ENCODE peak calls at places on chromosome 6, in ten cellular contexts. One of them, this sample, is unnamed.

GRCh38 chr6:54515713-54516112 is 207.5 kb downstream of the TINAG start:
- DNase-seq in adrenal gland: no peak
- DNase-seq in right atrium auricular region: no peak
- DNase-seq in colonic mucosa: no peak
- DNase-seq in HFFc6: no peak
- DNase-seq in tibial artery: no peak
- DNase-seq in IMR-90: peak; percentile 4
- DNase-seq in neural progenitor cell: no peak
- DNase-seq in heart left ventricle: no peak
- DNase-seq in transverse colon: no peak
- DNase-seq in this sample: no peak

GRCh38 chr6:139161169-139161568 is 26.3 kb downstream of the HECA start:
- DNase-seq in right atrium auricular region: no peak
- DNase-seq in tibial artery: no peak
- DNase-seq in HFFc6: no peak
- DNase-seq in neural progenitor cell: no peak
- DNase-seq in adrenal gland: no peak
- DNase-seq in colonic mucosa: no peak
- DNase-seq in heart left ventricle: no peak
- DNase-seq in transverse colon: no peak
- DNase-seq in IMR-90: peak; percentile 69
- DNase-seq in this sample: no peak

GRCh38 chr6:897561-898207 is 204.7 kb upstream of the EXOC2 start:
- DNase-seq in colonic mucosa: no peak
- DNase-seq in adrenal gland: no peak
- DNase-seq in tibial artery: no peak
- DNase-seq in HFFc6: no peak
- DNase-seq in right atrium auricular region: no peak
- DNase-seq in transverse colon: no peak
- DNase-seq in heart left ventricle: no peak
- DNase-seq in IMR-90: no peak
- DNase-seq in neural progenitor cell: no peak
- DNase-seq in this sample: no peak

GRCh38 chr6:127637830-127638229 is 60.9 kb downstream of the C6orf58 start:
- DNase-seq in right atrium auricular region: no peak
- DNase-seq in tibial artery: no peak
- DNase-seq in IMR-90: no peak
- DNase-seq in heart left ventricle: no peak
- DNase-seq in adrenal gland: no peak
- DNase-seq in HFFc6: no peak
- DNase-seq in transverse colon: no peak
- DNase-seq in neural progenitor cell: no peak
- DNase-seq in colonic mucosa: no peak
- DNase-seq in this sample: no peak

GRCh38 chr6:71012871-71013456 is 56.1 kb upstream of the B3GAT2 start:
- DNase-seq in transverse colon: no peak
- DNase-seq in colonic mucosa: no peak
- DNase-seq in neural progenitor cell: peak; percentile 76
- DNase-seq in heart left ventricle: peak; percentile 31
- DNase-seq in HFFc6: peak; percentile 26
- DNase-seq in tibial artery: no peak
- DNase-seq in adrenal gland: peak; percentile 19
- DNase-seq in IMR-90: peak; percentile 51
- DNase-seq in right atrium auricular region: no peak
- DNase-seq in this sample: no peak

GRCh38 chr6:126657556-126658129 is 317.7 kb downstream of the CENPW start:
- DNase-seq in transverse colon: peak; percentile 11
- DNase-seq in adrenal gland: peak; percentile 15
- DNase-seq in right atrium auricular region: no peak
- DNase-seq in heart left ventricle: no peak
- DNase-seq in HFFc6: peak; percentile 33
- DNase-seq in colonic mucosa: peak; percentile 36
- DNase-seq in IMR-90: peak; percentile 44
- DNase-seq in tibial artery: no peak
- DNase-seq in neural progenitor cell: peak; percentile 33
- DNase-seq in this sample: no peak

GRCh38 chr6:3744901-3745470 is 6.5 kb downstream of the PXDC1 start:
- DNase-seq in right atrium auricular region: no peak
- DNase-seq in HFFc6: no peak
- DNase-seq in transverse colon: no peak
- DNase-seq in tibial artery: peak; percentile 77
- DNase-seq in IMR-90: no peak
- DNase-seq in adrenal gland: no peak
- DNase-seq in heart left ventricle: no peak
- DNase-seq in colonic mucosa: no peak
- DNase-seq in neural progenitor cell: no peak
- DNase-seq in this sample: no peak

GRCh38 chr6:150741633-150742200 is 123.8 kb upstream of the MTHFD1L start:
- DNase-seq in colonic mucosa: no peak
- DNase-seq in transverse colon: no peak
- DNase-seq in right atrium auricular region: no peak
- DNase-seq in heart left ventricle: no peak
- DNase-seq in adrenal gland: no peak
- DNase-seq in neural progenitor cell: peak; percentile 56
- DNase-seq in IMR-90: no peak
- DNase-seq in tibial artery: no peak
- DNase-seq in HFFc6: no peak
- DNase-seq in this sample: no peak

GRCh38 chr6:42526616-42527015 is 37.2 kb upstream of the UBR2 start:
- DNase-seq in colonic mucosa: no peak
- DNase-seq in IMR-90: no peak
- DNase-seq in heart left ventricle: no peak
- DNase-seq in HFFc6: no peak
- DNase-seq in tibial artery: no peak
- DNase-seq in right atrium auricular region: no peak
- DNase-seq in neural progenitor cell: no peak
- DNase-seq in adrenal gland: no peak
- DNase-seq in transverse colon: no peak
- DNase-seq in this sample: no peak

GRCh38 chr6:42533794-42534193 is 30.0 kb upstream of the UBR2 start:
- DNase-seq in heart left ventricle: no peak
- DNase-seq in right atrium auricular region: no peak
- DNase-seq in neural progenitor cell: no peak
- DNase-seq in adrenal gland: no peak
- DNase-seq in IMR-90: no peak
- DNase-seq in colonic mucosa: no peak
- DNase-seq in transverse colon: no peak
- DNase-seq in tibial artery: no peak
- DNase-seq in HFFc6: no peak
- DNase-seq in this sample: no peak

GRCh38 chr6:42527204-42527603 is 36.6 kb upstream of the UBR2 start:
- DNase-seq in right atrium auricular region: no peak
- DNase-seq in neural progenitor cell: no peak
- DNase-seq in adrenal gland: no peak
- DNase-seq in colonic mucosa: no peak
- DNase-seq in tibial artery: no peak
- DNase-seq in heart left ventricle: no peak
- DNase-seq in HFFc6: no peak
- DNase-seq in transverse colon: no peak
- DNase-seq in IMR-90: no peak
- DNase-seq in this sample: no peak

DNA sequence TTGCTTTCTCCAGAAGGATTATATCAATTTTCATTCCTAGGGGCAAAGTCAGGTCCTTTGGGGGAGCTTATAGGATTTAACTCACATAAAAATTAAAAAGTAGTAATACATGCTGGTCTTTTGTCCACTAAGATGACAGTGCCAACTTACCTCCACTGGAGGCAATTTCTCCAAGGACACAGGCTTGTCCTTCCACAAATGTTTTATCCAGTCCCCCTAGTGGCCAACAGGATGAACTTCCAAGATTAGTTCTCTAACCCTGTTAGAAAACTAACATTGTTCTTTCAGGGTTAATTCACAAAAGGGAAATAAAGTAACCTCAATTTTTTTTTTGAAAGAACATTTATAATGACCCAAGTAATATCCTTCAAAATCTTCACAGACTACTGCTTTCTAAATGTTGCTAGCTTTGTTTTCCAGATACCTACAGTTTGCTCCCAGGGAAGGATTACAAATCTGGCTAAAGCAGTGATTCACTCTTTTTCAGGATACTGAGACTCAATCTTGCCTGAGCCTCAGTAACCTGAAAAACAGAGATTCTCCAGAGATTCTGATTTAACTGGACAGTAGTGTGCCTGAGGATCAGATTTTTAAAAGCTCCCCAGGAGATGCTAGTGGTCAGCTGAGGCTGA is 31.7 kb upstream of the UBR2 start:
- DNase-seq in adrenal gland: peak; percentile 48
- DNase-seq in HFFc6: peak; percentile 76
- DNase-seq in right atrium auricular region: no peak
- DNase-seq in neural progenitor cell: peak; percentile 77
- DNase-seq in IMR-90: peak; percentile 73
- DNase-seq in tibial artery: no peak
- DNase-seq in heart left ventricle: no peak
- DNase-seq in transverse colon: no peak
- DNase-seq in colonic mucosa: peak; percentile 29
- DNase-seq in this sample: no peak
- TF ChIP-seq CTCF in adrenal gland: peak; percentile 85
- TF ChIP-seq CTCF in HFFc6: peak; percentile 98
- TF ChIP-seq CTCF in right atrium auricular region: peak; percentile 90
- TF ChIP-seq CTCF in neural progenitor cell: peak; percentile 95
- TF ChIP-seq CTCF in IMR-90: peak; percentile 85
- TF ChIP-seq CTCF in tibial artery: peak; percentile 82
- TF ChIP-seq CTCF in heart left ventricle: peak; percentile 86
- TF ChIP-seq CTCF in transverse colon: peak; percentile 93
- TF ChIP-seq CTCF in colonic mucosa: peak; percentile 90
- TF ChIP-seq CTCF in this sample: peak; percentile 53

GRCh38 chr6:27616313-27617045 is 143.6 kb upstream of the ZNF184 start:
- DNase-seq in tibial artery: no peak
- DNase-seq in neural progenitor cell: no peak
- DNase-seq in IMR-90: no peak
- DNase-seq in right atrium auricular region: no peak
- DNase-seq in adrenal gland: no peak
- DNase-seq in HFFc6: no peak
- DNase-seq in colonic mucosa: no peak
- DNase-seq in transverse colon: no peak
- DNase-seq in heart left ventricle: no peak
- DNase-seq in this sample: no peak

GRCh38 chr6:27617046-27617687 is 144.3 kb upstream of the ZNF184 start:
- DNase-seq in colonic mucosa: no peak
- DNase-seq in heart left ventricle: no peak
- DNase-seq in transverse colon: no peak
- DNase-seq in right atrium auricular region: no peak
- DNase-seq in neural progenitor cell: peak; percentile 51
- DNase-seq in adrenal gland: no peak
- DNase-seq in IMR-90: no peak
- DNase-seq in HFFc6: peak; percentile 32
- DNase-seq in tibial artery: no peak
- DNase-seq in this sample: no peak

GRCh38 chr6:27619436-27619835 is 146.5 kb upstream of the ZNF184 start:
- DNase-seq in tibial artery: no peak
- DNase-seq in neural progenitor cell: no peak
- DNase-seq in IMR-90: no peak
- DNase-seq in colonic mucosa: no peak
- DNase-seq in transverse colon: no peak
- DNase-seq in right atrium auricular region: no peak
- DNase-seq in heart left ventricle: no peak
- DNase-seq in adrenal gland: no peak
- DNase-seq in HFFc6: no peak
- DNase-seq in this sample: no peak

GRCh38 chr6:27623103-27623502 is 150.2 kb upstream of the ZNF184 start:
- DNase-seq in IMR-90: no peak
- DNase-seq in transverse colon: no peak
- DNase-seq in HFFc6: no peak
- DNase-seq in heart left ventricle: no peak
- DNase-seq in adrenal gland: no peak
- DNase-seq in colonic mucosa: no peak
- DNase-seq in right atrium auricular region: no peak
- DNase-seq in tibial artery: no peak
- DNase-seq in neural progenitor cell: no peak
- DNase-seq in this sample: no peak

DNA sequence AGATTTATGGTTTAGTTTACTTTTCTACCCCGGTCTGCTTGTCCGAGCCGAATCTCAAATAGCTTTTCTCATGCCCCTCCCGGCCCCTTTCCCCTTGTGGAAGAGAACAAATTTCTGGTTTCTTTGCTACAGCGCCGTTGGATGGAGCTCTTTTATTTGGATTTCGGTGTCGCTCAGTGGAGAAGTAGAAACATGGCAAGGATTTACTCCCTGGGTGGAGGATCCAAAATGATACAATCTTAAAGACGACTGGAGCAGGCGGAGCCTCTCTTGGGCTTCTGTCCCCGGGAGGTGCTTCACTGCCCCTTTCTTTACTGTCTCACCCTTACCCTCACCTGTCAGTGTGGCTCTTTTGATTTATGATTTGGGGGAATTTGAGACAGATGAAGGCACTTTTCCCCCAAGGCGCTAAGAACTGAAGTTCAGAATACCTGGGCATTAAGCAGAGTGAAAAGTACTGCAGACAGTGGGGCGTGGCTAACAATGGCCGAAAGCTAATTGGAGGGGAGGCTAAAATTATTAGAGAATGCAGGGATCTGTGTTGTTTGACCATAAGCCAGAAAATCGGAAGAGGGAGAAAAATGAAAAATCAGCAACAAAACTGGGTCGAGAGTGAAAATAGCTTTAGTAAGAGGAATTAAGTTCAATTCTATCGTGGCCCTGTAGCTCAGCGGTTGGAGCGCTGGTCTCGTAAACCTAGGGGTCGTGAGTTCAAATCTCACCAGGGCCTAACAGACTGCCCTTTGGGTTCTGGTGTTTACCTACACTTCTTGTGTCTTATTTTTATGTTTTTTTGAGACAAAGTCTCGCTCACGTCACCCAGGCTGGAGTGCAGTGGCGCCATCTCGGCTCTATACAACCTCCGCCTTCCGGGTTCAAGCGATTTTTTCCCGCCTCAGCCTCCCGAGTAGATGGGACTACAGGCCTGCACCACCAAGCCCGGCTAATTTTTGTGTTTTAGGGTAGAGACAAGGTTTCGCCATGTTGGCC is 145.1 kb upstream of the ZNF184 start:
- DNase-seq in transverse colon: no peak
- DNase-seq in heart left ventricle: no peak
- DNase-seq in adrenal gland: no peak
- DNase-seq in colonic mucosa: no peak
- DNase-seq in HFFc6: peak; percentile 65
- DNase-seq in neural progenitor cell: peak; percentile 60
- DNase-seq in tibial artery: no peak
- DNase-seq in right atrium auricular region: no peak
- DNase-seq in IMR-90: peak; percentile 9
- DNase-seq in this sample: no peak
- TF ChIP-seq CTCF in transverse colon: no peak
- TF ChIP-seq CTCF in heart left ventricle: no peak
- TF ChIP-seq CTCF in adrenal gland: no peak
- TF ChIP-seq CTCF in colonic mucosa: no peak
- TF ChIP-seq CTCF in HFFc6: no peak
- TF ChIP-seq CTCF in neural progenitor cell: peak; percentile 19
- TF ChIP-seq CTCF in tibial artery: no peak
- TF ChIP-seq CTCF in right atrium auricular region: no peak
- TF ChIP-seq CTCF in IMR-90: no peak
- TF ChIP-seq CTCF in this sample: no peak

GRCh38 chr6:110518281-110518623 is 41.8 kb upstream of the SLC22A16 start:
- DNase-seq in colonic mucosa: no peak
- DNase-seq in IMR-90: peak; percentile 29
- DNase-seq in transverse colon: no peak
- DNase-seq in heart left ventricle: no peak
- DNase-seq in adrenal gland: no peak
- DNase-seq in right atrium auricular region: no peak
- DNase-seq in tibial artery: no peak
- DNase-seq in neural progenitor cell: peak; percentile 43
- DNase-seq in HFFc6: peak; percentile 42
- DNase-seq in this sample: no peak
- TF ChIP-seq CTCF in colonic mucosa: no peak
- TF ChIP-seq CTCF in IMR-90: peak; percentile 49
- TF ChIP-seq CTCF in transverse colon: peak; percentile 32
- TF ChIP-seq CTCF in heart left ventricle: peak; percentile 39
- TF ChIP-seq CTCF in adrenal gland: peak; percentile 29
- TF ChIP-seq CTCF in right atrium auricular region: peak; percentile 47
- TF ChIP-seq CTCF in tibial artery: no peak
- TF ChIP-seq CTCF in neural progenitor cell: peak; percentile 52
- TF ChIP-seq CTCF in HFFc6: peak; percentile 77
- TF ChIP-seq CTCF in this sample: no peak

DNA sequence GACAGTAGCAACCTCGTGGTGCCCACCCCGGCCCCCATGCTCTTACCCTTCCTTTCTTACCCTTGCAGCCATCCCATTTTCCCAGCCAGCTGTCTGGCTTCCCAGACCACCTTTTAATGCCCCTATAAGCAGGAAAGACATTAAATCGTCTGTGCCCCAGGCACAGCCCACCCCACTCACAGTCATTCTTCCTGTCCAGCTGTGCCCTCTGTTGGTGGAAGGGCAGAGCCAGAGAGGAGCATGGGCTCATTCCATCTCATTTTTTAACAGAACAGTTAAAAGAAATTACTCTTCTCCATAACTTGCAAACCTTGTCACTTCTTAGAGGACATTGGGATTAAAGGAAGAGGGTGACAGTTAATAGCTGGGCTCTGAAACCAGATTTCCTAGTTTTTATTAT is 240.5 kb downstream of the NRN1 start:
- DNase-seq in transverse colon: no peak
- DNase-seq in neural progenitor cell: no peak
- DNase-seq in IMR-90: no peak
- DNase-seq in heart left ventricle: no peak
- DNase-seq in adrenal gland: no peak
- DNase-seq in colonic mucosa: no peak
- DNase-seq in HFFc6: no peak
- DNase-seq in tibial artery: no peak
- DNase-seq in right atrium auricular region: no peak
- DNase-seq in this sample: no peak
- TF ChIP-seq CTCF in transverse colon: no peak
- TF ChIP-seq CTCF in neural progenitor cell: peak; percentile 49
- TF ChIP-seq CTCF in IMR-90: peak; percentile 35
- TF ChIP-seq CTCF in heart left ventricle: peak; percentile 51
- TF ChIP-seq CTCF in adrenal gland: no peak
- TF ChIP-seq CTCF in colonic mucosa: no peak
- TF ChIP-seq CTCF in HFFc6: peak; percentile 59
- TF ChIP-seq CTCF in tibial artery: no peak
- TF ChIP-seq CTCF in right atrium auricular region: peak; percentile 59
- TF ChIP-seq CTCF in this sample: peak; percentile 16

This sample was measured in spleen.